ENCODE peak calls at places on chromosome 7, in nine cellular contexts. J, R, M, X, V, E, Y, O and N are unnamed samples.

GRCh38 chr7:109503421-109503820 is 933.7 kb downstream of the DNAJB9 start:
- DNase-seq in J (no peak), R (no peak), M (no peak), X (no peak), V (no peak), E (no peak), Y (no peak), O (no peak), N (no peak)

GRCh38 chr7:1987084-1987535 is 245.6 kb downstream of the MAD1L1 start:
- DNase-seq in J (no peak), R (no peak), M (no peak), X (peak), V (no peak), E (no peak), Y (no peak), O (no peak), N (no peak)

GRCh38 chr7:8638076-8638475 is 204.7 kb downstream of the NXPH1 start:
- DNase-seq in J (no peak), R (no peak), M (no peak), X (no peak), V (no peak), E (no peak), Y (no peak), O (no peak), N (no peak)

GRCh38 chr7:7527047-7527446 is 8.6 kb downstream of the COL28A1 start:
- DNase-seq in J (no peak), R (no peak), M (no peak), X (no peak), V (no peak), E (no peak), Y (no peak), O (no peak), N (no peak)

GRCh38 chr7:30231271-30231670 is 53.1 kb upstream of the ZNRF2 start:
- DNase-seq in J (no peak), R (no peak), M (no peak), X (no peak), V (no peak), E (no peak), Y (no peak), O (no peak), N (no peak)

GRCh38 chr7:20439786-20440185 is 109.1 kb downstream of the ITGB8 start:
- DNase-seq in J (no peak), R (no peak), M (no peak), X (no peak), V (no peak), E (no peak), Y (no peak), O (no peak), N (no peak)

GRCh38 chr7:134513169-134513752 is 14.1 kb upstream of the AKR1B10 start:
- DNase-seq in J (peak), R (no peak), M (peak), X (peak), V (no peak), E (no peak), Y (peak), O (peak), N (no peak)

GRCh38 chr7:24609570-24609969 is 36.3 kb downstream of the PALS2 start:
- DNase-seq in J (no peak), R (no peak), M (no peak), X (no peak), V (no peak), E (no peak), Y (no peak), O (no peak), N (no peak)

GRCh38 chr7:12303507-12303906 is 92.4 kb downstream of the TMEM106B start:
- DNase-seq in J (no peak), R (no peak), M (no peak), X (no peak), V (no peak), E (no peak), Y (no peak), O (no peak), N (no peak)

GRCh38 chr7:40680657-40681056 is 545.9 kb downstream of the SUGCT start:
- DNase-seq in J (no peak), R (no peak), M (no peak), X (no peak), V (no peak), E (no peak), Y (no peak), O (peak), N (no peak)

GRCh38 chr7:129906700-129907099 is 46.1 kb downstream of the UBE2H start:
- DNase-seq in J (no peak), R (no peak), M (no peak), X (no peak), V (no peak), E (no peak), Y (no peak), O (peak), N (no peak)

GRCh38 chr7:99762680-99763327 is 21.2 kb downstream of the CYP3A4 start:
- DNase-seq in J (peak), R (no peak), M (peak), X (peak), V (no peak), E (no peak), Y (peak), O (no peak), N (no peak)

GRCh38 chr7:111126987-111127386 is 36.1 kb downstream of the LRRN3 start:
- DNase-seq in J (no peak), R (no peak), M (peak), X (no peak), V (no peak), E (no peak), Y (peak), O (no peak), N (no peak)

GRCh38 chr7:149423441-149423970 is 37.4 kb downstream of the ZNF777 start:
- DNase-seq in J (no peak), R (no peak), M (no peak), X (peak), V (no peak), E (no peak), Y (no peak), O (no peak), N (no peak)

GRCh38 chr7:930975-931758 is 23.3 kb downstream of the ADAP1 start:
- DNase-seq in J (no peak), R (peak), M (no peak), X (no peak), V (peak), E (no peak), Y (no peak), O (no peak), N (peak)

GRCh38 chr7:69599879-69600764 is 1.8 kb downstream of the AUTS2 start:
- DNase-seq in J (peak), R (peak), M (no peak), X (peak), V (no peak), E (no peak), Y (no peak), O (no peak), N (no peak)

GRCh38 chr7:19665399-19666008 is 43.3 kb downstream of the POLR1F start:
- DNase-seq in J (peak), R (no peak), M (peak), X (no peak), V (no peak), E (no peak), Y (no peak), O (peak), N (no peak)

GRCh38 chr7:5827755-5828154 is 46.3 kb upstream of the RNF216 start:
- DNase-seq in J (peak), R (no peak), M (no peak), X (no peak), V (no peak), E (no peak), Y (no peak), O (no peak), N (no peak)
- TF ChIP-seq CTCF in J (peak), R (peak), M (peak), X (peak), V (no peak), E (no peak), Y (peak), O (peak), N (peak)

DNA sequence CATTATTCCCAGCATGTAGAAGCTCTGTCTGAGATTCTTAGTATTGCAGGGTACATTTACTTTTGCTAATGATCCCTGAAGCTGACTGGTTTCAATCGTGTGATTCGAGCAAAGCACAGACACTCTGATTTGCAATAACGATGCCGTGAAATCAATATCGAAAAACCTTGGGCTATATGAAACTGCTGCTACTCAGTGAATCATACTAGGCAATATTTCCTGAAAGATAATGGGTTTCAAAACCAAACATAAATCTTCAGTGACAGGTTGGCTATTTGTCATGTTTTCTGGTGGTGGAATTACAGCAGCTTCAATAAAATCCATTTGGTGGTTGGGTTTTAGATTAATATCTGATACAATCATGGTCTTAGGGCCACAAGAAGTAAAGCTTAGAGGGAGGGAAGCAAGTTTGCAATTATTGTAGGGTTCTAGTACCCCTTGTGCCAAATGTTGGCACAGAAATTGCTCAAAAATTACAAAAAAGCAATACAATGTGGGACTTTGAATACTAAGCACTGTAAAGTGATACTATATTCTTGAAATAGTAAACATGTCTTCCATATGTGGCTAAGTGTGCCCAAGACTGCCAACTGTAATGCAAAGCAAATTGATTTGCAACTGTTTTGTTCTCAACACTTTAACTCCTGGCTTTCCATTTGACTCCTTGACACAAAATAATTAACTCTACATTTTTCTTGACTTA is 112.4 kb upstream of the JAZF1 start:
- DNase-seq in J (no peak), R (no peak), M (no peak), X (no peak), V (no peak), E (no peak), Y (no peak), O (no peak), N (no peak)
- H3K27ac ChIP-seq in J (no peak), R (no peak), M (no peak), X (no peak), V (no peak), E (no peak), Y (no peak), O (no peak), N (no peak)

DNA sequence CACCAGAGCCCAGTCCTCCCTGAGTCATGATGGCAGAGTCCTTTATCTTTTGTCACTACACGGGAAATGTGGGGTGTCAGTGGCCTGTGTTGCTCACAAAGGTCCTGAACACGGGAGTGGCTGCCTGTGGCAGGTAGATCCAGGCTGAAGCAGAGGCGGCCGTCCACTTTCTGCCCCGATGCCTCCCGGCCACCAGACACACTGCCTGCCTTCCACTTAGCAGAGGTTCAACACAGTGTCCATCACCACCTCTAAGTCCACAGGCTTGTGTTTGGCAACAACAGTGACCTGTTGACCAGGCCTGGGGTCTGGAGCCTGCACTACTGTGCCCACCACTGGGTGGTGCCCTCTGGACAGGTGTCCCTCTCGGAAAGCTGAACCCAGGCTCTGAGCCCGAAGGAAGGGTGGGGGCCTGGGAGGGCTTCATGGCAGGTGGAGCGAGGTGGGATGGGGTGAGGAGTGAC is 49.9 kb upstream of the CAMK2B start:
- DNase-seq in J (no peak), R (no peak), M (no peak), X (no peak), V (peak), E (no peak), Y (no peak), O (no peak), N (no peak)
- TF ChIP-seq CTCF in J (no peak), R (no peak), M (no peak), X (peak), V (no peak), E (no peak), Y (peak), O (peak), N (peak)

GRCh38 chr7:13880789-13881188 is 108.7 kb downstream of the ETV1 start:
- DNase-seq in J (peak), R (no peak), M (peak), X (no peak), V (no peak), E (no peak), Y (peak), O (no peak), N (no peak)
- H3K27ac ChIP-seq in J (no peak), R (no peak), M (no peak), X (no peak), V (no peak), E (no peak), Y (no peak), O (no peak), N (no peak)

GRCh38 chr7:34491899-34492298 is 166.1 kb upstream of the NPSR1 start:
- DNase-seq in J (no peak), R (no peak), M (no peak), X (no peak), V (no peak), E (no peak), Y (no peak), O (no peak), N (no peak)

GRCh38 chr7:34493752-34494151 is 164.3 kb upstream of the NPSR1 start:
- DNase-seq in J (no peak), R (no peak), M (no peak), X (no peak), V (no peak), E (no peak), Y (no peak), O (no peak), N (no peak)

GRCh38 chr7:34501161-34501560 is 156.9 kb upstream of the NPSR1 start:
- DNase-seq in J (no peak), R (no peak), M (no peak), X (no peak), V (no peak), E (no peak), Y (no peak), O (no peak), N (peak)

GRCh38 chr7:34497153-34497777 is 160.8 kb upstream of the NPSR1 start:
- DNase-seq in J (no peak), R (no peak), M (no peak), X (no peak), V (no peak), E (no peak), Y (peak), O (peak), N (no peak)
- TF ChIP-seq CTCF in J (peak), R (peak), M (no peak), X (no peak), V (no peak), E (no peak), Y (peak), O (peak), N (peak)

GRCh38 chr7:74479066-74479781 is 25.5 kb downstream of the GTF2IRD1 start:
- DNase-seq in J (peak), R (peak), M (peak), X (no peak), V (peak), E (peak), Y (peak), O (no peak), N (no peak)
- H3K27ac ChIP-seq in J (peak), R (peak), M (peak), X (peak), V (peak), E (peak), Y (peak), O (peak), N (peak)

GRCh38 chr7:105388373-105389089 is at the start of gene SRPK2:
- DNase-seq in J (peak), R (peak), M (peak), X (peak), V (peak), E (peak), Y (peak), O (peak), N (peak)

GRCh38 chr7:105389889-105390288 is 1.2 kb upstream of the SRPK2 start:
- DNase-seq in J (no peak), R (no peak), M (no peak), X (no peak), V (no peak), E (no peak), Y (no peak), O (no peak), N (no peak)

GRCh38 chr7:105387621-105388372 is 924 bp downstream of the SRPK2 start:
- DNase-seq in J (peak), R (peak), M (peak), X (peak), V (peak), E (peak), Y (peak), O (peak), N (no peak)

GRCh38 chr7:105391429-105391828 is 2.7 kb upstream of the SRPK2 start:
- DNase-seq in J (no peak), R (no peak), M (no peak), X (no peak), V (no peak), E (no peak), Y (no peak), O (no peak), N (no peak)

GRCh38 chr7:105389090-105389650 is 449 bp upstream of the SRPK2 start:
- DNase-seq in J (peak), R (peak), M (peak), X (no peak), V (peak), E (peak), Y (peak), O (peak), N (peak)
- TF ChIP-seq CTCF in J (peak), R (no peak), M (peak), X (no peak), V (no peak), E (no peak), Y (peak), O (no peak), N (no peak)

GRCh38 chr7:79684384-79684783 is 230.9 kb upstream of the MAGI2 start:
- DNase-seq in J (no peak), R (no peak), M (no peak), X (no peak), V (no peak), E (no peak), Y (no peak), O (no peak), N (no peak)
- H3K27ac ChIP-seq in J (no peak), R (no peak), M (no peak), X (no peak), V (no peak), E (no peak), Y (no peak), O (no peak), N (no peak)